ENCODE peak calls at places on chromosomes 4 and X, in six cellular contexts. U is DMS153, T is pancreas, J is left ventricle myocardium inferior, V is Calu3, A is coronary artery. D is an unnamed sample.

GRCh38 chr4:87911252-87911774 is 64.2 kb upstream of the SPP1 start:
- DNase-seq in A (no peak), J (no peak), T (no peak), V (peak; percentile 1), U (no peak), D (no peak)

GRCh38 chrX:140723251-140723650 is 13.7 kb downstream of the LINC00632 start:
- DNase-seq in A (no peak), V (no peak), J (no peak), T (no peak), U (no peak), D (no peak)

GRCh38 chr4:76059750-76060149 is 14.8 kb upstream of the ART3 start:
- DNase-seq in U (no peak), V (no peak), J (no peak), T (no peak), A (no peak), D (no peak)

GRCh38 chr4:114302472-114302871 is 296.1 kb upstream of the UGT8 start:
- DNase-seq in U (no peak), T (no peak), V (no peak), A (no peak), J (no peak), D (no peak)

GRCh38 chr4:184787766-184788503 is 37.8 kb downstream of the ACSL1 start:
- DNase-seq in U (no peak), V (no peak), A (no peak), J (no peak), T (no peak), D (no peak)

GRCh38 chr4:113686950-113687718 is 74.4 kb downstream of the CAMK2D start:
- DNase-seq in V (no peak), U (no peak), T (no peak), J (no peak), A (no peak), D (no peak)

GRCh38 chr4:104420766-104421165 is 73.9 kb downstream of the CXXC4 start:
- DNase-seq in U (no peak), T (no peak), J (no peak), A (no peak), V (no peak), D (no peak)

GRCh38 chrX:11064276-11064675 is 46.9 kb upstream of the HCCS start:
- DNase-seq in U (no peak), A (no peak), J (no peak), V (no peak), T (no peak), D (no peak)

GRCh38 chr4:184395451-184395917 is 78.9 kb downstream of the IRF2 start:
- DNase-seq in A (no peak), V (no peak), U (no peak), J (no peak), T (no peak), D (no peak)

GRCh38 chr4:73705056-73705432 is 35.3 kb upstream of the CXCL8 start:
- DNase-seq in J (no peak), A (no peak), T (no peak), U (no peak), V (no peak), D (no peak)

GRCh38 chr4:47990145-47990544 is 26.3 kb downstream of the CNGA1 start:
- DNase-seq in T (no peak), A (no peak), U (no peak), V (no peak), J (no peak), D (no peak)

GRCh38 chr4:7806080-7806630 is 133.5 kb downstream of the AFAP1 start:
- DNase-seq in J (peak; percentile 88), A (peak; percentile 88), U (no peak), V (no peak), T (peak; percentile 21), D (peak; percentile 82)

GRCh38 chrX:74450803-74451449 is 29.6 kb downstream of the SLC16A2 start:
- DNase-seq in T (no peak), V (no peak), A (peak; percentile 26), J (no peak), U (no peak), D (no peak)

GRCh38 chrX:70508296-70508911 is 63.8 kb downstream of the DLG3 start:
- DNase-seq in A (peak; percentile 29), V (peak; percentile 17), U (peak; percentile 75), T (no peak), J (no peak), D (no peak)

GRCh38 chrX:68372665-68373064 is 60.6 kb downstream of the OPHN1 start:
- DNase-seq in J (no peak), V (no peak), U (no peak), A (no peak), T (no peak), D (no peak)

GRCh38 chrX:40434947-40435346 is 145.8 kb upstream of the ATP6AP2 start:
- DNase-seq in A (no peak), V (no peak), T (no peak), U (peak; percentile 63), J (peak; percentile 18), D (no peak)

GRCh38 chr4:186067757-186068385 is 1.1 kb upstream of the TLR3 start:
- DNase-seq in J (peak; percentile 41), U (peak; percentile 82), V (peak; percentile 58), A (no peak), T (peak; percentile 78), D (no peak)

GRCh38 chr4:113179996-113180395 is 130.5 kb downstream of the ANK2 start:
- DNase-seq in V (no peak), J (no peak), A (no peak), T (no peak), U (no peak), D (no peak)

GRCh38 chr4:7410470-7410869 is 24.3 kb downstream of the PSAPL1 start:
- DNase-seq in T (no peak), A (no peak), V (no peak), J (no peak), U (no peak), D (no peak)

GRCh38 chr4:134364928-134365327 is 163.3 kb upstream of the PABPC4L start:
- DNase-seq in J (no peak), V (no peak), A (no peak), T (no peak), U (no peak), D (no peak)

GRCh38 chrX:11944486-11944885 is 186.4 kb downstream of the MSL3 start:
- DNase-seq in V (peak; percentile 66), T (no peak), J (no peak), A (no peak), U (peak; percentile 26), D (no peak)

GRCh38 chr4:105058177-105058812 is 88.4 kb upstream of the TET2 start:
- DNase-seq in J (no peak), U (no peak), V (no peak), A (no peak), T (no peak), D (no peak)

GRCh38 chrX:104842646-104843045 is 276.6 kb downstream of the IL1RAPL2 start:
- DNase-seq in T (no peak), J (no peak), U (no peak), A (no peak), V (no peak), D (no peak)

GRCh38 chr4:14478504-14478903 is 523.8 kb upstream of the CPEB2 start:
- DNase-seq in J (no peak), V (no peak), T (no peak), U (no peak), A (no peak), D (no peak)

GRCh38 chrX:41677661-41678060 is 11.1 kb upstream of the GPR34 start:
- DNase-seq in V (no peak), J (no peak), U (no peak), T (no peak), A (no peak), D (no peak)

GRCh38 chr4:138310498-138310897 is 68.3 kb upstream of the SLC7A11 start:
- DNase-seq in J (no peak), A (no peak), U (no peak), T (no peak), V (no peak), D (no peak)

GRCh38 chr4:109406337-109406931 is 27.2 kb upstream of the SEC24B start:
- DNase-seq in V (peak; percentile 32), U (peak; percentile 8), J (no peak), A (no peak), T (no peak), D (no peak)

GRCh38 chr4:176340871-176341685 is 21.3 kb downstream of the SPCS3 start:
- DNase-seq in V (peak; percentile 4), U (no peak), A (no peak), J (no peak), T (no peak), D (no peak)

GRCh38 chr4:105306158-105306781 is 159.6 kb downstream of the TET2 start:
- DNase-seq in A (no peak), V (peak; percentile 34), T (no peak), U (no peak), J (no peak), D (no peak)

GRCh38 chr4:33628296-33628695 is 2616.0 kb downstream of the ARAP2 start:
- DNase-seq in V (no peak), A (no peak), J (no peak), T (no peak), U (no peak), D (no peak)

GRCh38 chr4:54213812-54214211 is 15.3 kb upstream of the PDGFRA start:
- DNase-seq in T (no peak), J (no peak), A (no peak), U (no peak), V (peak; percentile 44), D (no peak)

GRCh38 chr4:98744372-98745150 is 86.2 kb upstream of the TSPAN5 start:
- DNase-seq in V (no peak), T (no peak), A (no peak), J (no peak), U (no peak), D (no peak)

GRCh38 chrX:17075004-17075403 is 128.5 kb downstream of the REPS2 start:
- DNase-seq in A (no peak), T (no peak), V (no peak), J (no peak), U (no peak), D (no peak)

GRCh38 chrX:105331244-105331643 is 110.8 kb upstream of the TEX13A start:
- DNase-seq in J (no peak), A (no peak), U (no peak), T (no peak), V (no peak), D (no peak)

GRCh38 chrX:136354201-136354600 is 53.4 kb downstream of the ADGRG4 start:
- DNase-seq in U (no peak), T (no peak), A (no peak), J (no peak), V (no peak), D (no peak)